ENCODE peak calls at places on chromosomes 4 and X, in six cellular contexts. One of them, this sample, is unnamed.

GRCh38 chr4:83083925-83084475 is 30.5 kb downstream of the PLAC8 start:
- DNase-seq in H1: no peak
- DNase-seq in NCI-H2029: no peak
- DNase-seq in HS-5: no peak
- DNase-seq in mammary epithelial cell: no peak
- DNase-seq in heart left ventricle: no peak
- DNase-seq in this sample: no peak

GRCh38 chrX:11836284-11836683 is 78.2 kb downstream of the MSL3 start:
- DNase-seq in HS-5: no peak
- DNase-seq in H1: no peak
- DNase-seq in NCI-H2029: no peak
- DNase-seq in mammary epithelial cell: no peak
- DNase-seq in heart left ventricle: no peak
- DNase-seq in this sample: no peak

GRCh38 chr4:11160288-11160687 is 268.4 kb downstream of the HS3ST1 start:
- DNase-seq in heart left ventricle: no peak
- DNase-seq in HS-5: no peak
- DNase-seq in NCI-H2029: no peak
- DNase-seq in mammary epithelial cell: no peak
- DNase-seq in H1: no peak
- DNase-seq in this sample: no peak

GRCh38 chr4:123250843-123251242 is 145.8 kb upstream of the SPRY1 start:
- DNase-seq in mammary epithelial cell: peak; percentile 52
- DNase-seq in H1: no peak
- DNase-seq in NCI-H2029: peak; percentile 9
- DNase-seq in HS-5: no peak
- DNase-seq in heart left ventricle: peak; percentile 70
- DNase-seq in this sample: peak; percentile 8

GRCh38 chr4:145061325-145061920 is 36.6 kb downstream of the ANAPC10 start:
- DNase-seq in H1: no peak
- DNase-seq in heart left ventricle: no peak
- DNase-seq in NCI-H2029: no peak
- DNase-seq in HS-5: no peak
- DNase-seq in mammary epithelial cell: peak; percentile 35
- DNase-seq in this sample: peak; percentile 16

GRCh38 chr4:90328558-90328957 is 201.4 kb downstream of the CCSER1 start:
- DNase-seq in heart left ventricle: peak; percentile 45
- DNase-seq in HS-5: no peak
- DNase-seq in NCI-H2029: peak; percentile 0
- DNase-seq in mammary epithelial cell: peak; percentile 41
- DNase-seq in H1: no peak
- DNase-seq in this sample: peak; percentile 3

GRCh38 chrX:35150052-35150451 is 207.5 kb downstream of the FAM47B start:
- DNase-seq in H1: no peak
- DNase-seq in heart left ventricle: no peak
- DNase-seq in mammary epithelial cell: no peak
- DNase-seq in HS-5: no peak
- DNase-seq in NCI-H2029: no peak
- DNase-seq in this sample: no peak

GRCh38 chr4:41360911-41361830 is 104.4 kb downstream of the UCHL1 start:
- DNase-seq in HS-5: no peak
- DNase-seq in mammary epithelial cell: peak; percentile 13
- DNase-seq in H1: no peak
- DNase-seq in NCI-H2029: peak; percentile 76
- DNase-seq in heart left ventricle: peak; percentile 53
- DNase-seq in this sample: peak; percentile 49

GRCh38 chr4:171985129-171985528 is 171.9 kb downstream of the GALNTL6 start:
- DNase-seq in HS-5: no peak
- DNase-seq in H1: no peak
- DNase-seq in heart left ventricle: no peak
- DNase-seq in mammary epithelial cell: peak; percentile 5
- DNase-seq in NCI-H2029: peak; percentile 0
- DNase-seq in this sample: no peak

GRCh38 chr4:116066711-116067245 is 953.4 kb upstream of the NDST4 start:
- DNase-seq in NCI-H2029: no peak
- DNase-seq in HS-5: no peak
- DNase-seq in heart left ventricle: no peak
- DNase-seq in H1: no peak
- DNase-seq in mammary epithelial cell: peak; percentile 74
- DNase-seq in this sample: no peak

GRCh38 chrX:26871967-26872366 is 591.2 kb downstream of the PPP4R3C start:
- DNase-seq in heart left ventricle: no peak
- DNase-seq in mammary epithelial cell: no peak
- DNase-seq in NCI-H2029: no peak
- DNase-seq in HS-5: no peak
- DNase-seq in H1: no peak
- DNase-seq in this sample: no peak

GRCh38 chrX:7027071-7027470 is 120.4 kb upstream of the STS start:
- DNase-seq in heart left ventricle: no peak
- DNase-seq in NCI-H2029: no peak
- DNase-seq in HS-5: no peak
- DNase-seq in mammary epithelial cell: no peak
- DNase-seq in H1: no peak
- DNase-seq in this sample: no peak

GRCh38 chr4:69124941-69125340 is 28.7 kb downstream of the UGT2B7 start:
- DNase-seq in NCI-H2029: no peak
- DNase-seq in heart left ventricle: no peak
- DNase-seq in HS-5: no peak
- DNase-seq in mammary epithelial cell: peak; percentile 59
- DNase-seq in H1: no peak
- DNase-seq in this sample: no peak

GRCh38 chr4:23237771-23238170 is 545.0 kb downstream of the GBA3 start:
- DNase-seq in NCI-H2029: no peak
- DNase-seq in mammary epithelial cell: no peak
- DNase-seq in H1: no peak
- DNase-seq in heart left ventricle: peak; percentile 19
- DNase-seq in HS-5: no peak
- DNase-seq in this sample: no peak

GRCh38 chr4:131764730-131765129 is 1384.4 kb upstream of the PCDH10 start:
- DNase-seq in H1: no peak
- DNase-seq in heart left ventricle: no peak
- DNase-seq in NCI-H2029: no peak
- DNase-seq in HS-5: no peak
- DNase-seq in mammary epithelial cell: no peak
- DNase-seq in this sample: no peak

GRCh38 chr4:2081540-2081939 is 22.4 kb downstream of the NAT8L start:
- DNase-seq in H1: no peak
- DNase-seq in heart left ventricle: no peak
- DNase-seq in HS-5: no peak
- DNase-seq in NCI-H2029: no peak
- DNase-seq in mammary epithelial cell: no peak
- DNase-seq in this sample: no peak

GRCh38 chr4:184747034-184747830 is 13.3 kb upstream of the CENPU start:
- DNase-seq in H1: no peak
- DNase-seq in NCI-H2029: no peak
- DNase-seq in mammary epithelial cell: peak; percentile 53
- DNase-seq in HS-5: no peak
- DNase-seq in heart left ventricle: no peak
- DNase-seq in this sample: no peak

GRCh38 chr4:151667025-151667424 is 93.8 kb downstream of the GATB start:
- DNase-seq in mammary epithelial cell: no peak
- DNase-seq in NCI-H2029: no peak
- DNase-seq in heart left ventricle: no peak
- DNase-seq in H1: no peak
- DNase-seq in HS-5: no peak
- DNase-seq in this sample: peak; percentile 51

GRCh38 chrX:38881727-38882126 is 80.5 kb downstream of the MID1IP1 start:
- DNase-seq in heart left ventricle: no peak
- DNase-seq in mammary epithelial cell: no peak
- DNase-seq in HS-5: no peak
- DNase-seq in H1: no peak
- DNase-seq in NCI-H2029: no peak
- DNase-seq in this sample: no peak

GRCh38 chrX:35699642-35700041 is 98.5 kb upstream of the MAGEB16 start:
- DNase-seq in H1: no peak
- DNase-seq in NCI-H2029: no peak
- DNase-seq in mammary epithelial cell: no peak
- DNase-seq in HS-5: no peak
- DNase-seq in heart left ventricle: no peak
- DNase-seq in this sample: no peak

GRCh38 chr4:118981839-118982381 is 93.3 kb downstream of the SYNPO2 start:
- DNase-seq in HS-5: no peak
- DNase-seq in heart left ventricle: peak; percentile 74
- DNase-seq in H1: no peak
- DNase-seq in mammary epithelial cell: peak; percentile 79
- DNase-seq in NCI-H2029: peak; percentile 40
- DNase-seq in this sample: peak; percentile 88

GRCh38 chr4:25938251-25939186 is 24.5 kb downstream of the SMIM20 start:
- DNase-seq in heart left ventricle: peak; percentile 65
- DNase-seq in HS-5: peak; percentile 37
- DNase-seq in NCI-H2029: no peak
- DNase-seq in H1: no peak
- DNase-seq in mammary epithelial cell: peak; percentile 70
- DNase-seq in this sample: peak; percentile 46

GRCh38 chr4:104418313-104418712 is 76.4 kb downstream of the CXXC4 start:
- DNase-seq in heart left ventricle: no peak
- DNase-seq in mammary epithelial cell: peak; percentile 69
- DNase-seq in HS-5: no peak
- DNase-seq in H1: no peak
- DNase-seq in NCI-H2029: no peak
- DNase-seq in this sample: no peak

GRCh38 chr4:7675136-7675535 is 240.4 kb upstream of the PSAPL1 start:
- DNase-seq in heart left ventricle: no peak
- DNase-seq in mammary epithelial cell: no peak
- DNase-seq in H1: no peak
- DNase-seq in HS-5: no peak
- DNase-seq in NCI-H2029: no peak
- DNase-seq in this sample: no peak

GRCh38 chr4:13783800-13784411 is 156.4 kb upstream of the BOD1L1 start:
- DNase-seq in HS-5: no peak
- DNase-seq in heart left ventricle: no peak
- DNase-seq in mammary epithelial cell: peak; percentile 64
- DNase-seq in H1: no peak
- DNase-seq in NCI-H2029: no peak
- DNase-seq in this sample: no peak

This sample was measured in AG08396.